ENCODE peak calls at places on chromosome 3, in eight cellular contexts. A, S, W, F, X, L, Y and O are unnamed samples.

GRCh38 chr3:184636774-184637316 is 75.0 kb downstream of the MAGEF1 start:
- DNase-seq in Y (no peak), A (peak; percentile 9), W (peak; percentile 65), F (no peak), X (peak; percentile 46), L (no peak), S (peak; percentile 58), O (no peak)

GRCh38 chr3:94137377-94137776 is 74.5 kb downstream of the NSUN3 start:
- DNase-seq in F (no peak), Y (no peak), L (no peak), W (peak; percentile 20), A (no peak), S (peak; percentile 1), X (no peak), O (no peak)

GRCh38 chr3:156633335-156633734 is 41.1 kb upstream of the TIPARP start:
- DNase-seq in A (no peak), Y (no peak), S (peak; percentile 41), F (no peak), X (peak; percentile 91), W (peak; percentile 75), L (no peak), O (no peak)

GRCh38 chr3:52120576-52121458 is 33.4 kb downstream of the POC1A start:
- DNase-seq in L (no peak), W (no peak), Y (no peak), X (peak; percentile 49), S (no peak), A (peak; percentile 35), F (peak; percentile 42), O (no peak)

GRCh38 chr3:174949523-174949922 is 90.4 kb downstream of the NAALADL2 start:
- DNase-seq in Y (no peak), W (peak; percentile 99), X (peak; percentile 96), S (peak; percentile 99), F (no peak), A (no peak), L (no peak), O (no peak)

GRCh38 chr3:4986175-4986610 is 7.0 kb downstream of the BHLHE40 start:
- DNase-seq in A (no peak), X (no peak), Y (no peak), F (no peak), L (no peak), S (no peak), W (no peak), O (no peak)

GRCh38 chr3:45123030-45123429 is 23.1 kb downstream of the CDCP1 start:
- DNase-seq in W (peak; percentile 92), F (no peak), S (peak; percentile 97), Y (no peak), A (no peak), X (peak; percentile 95), L (no peak), O (no peak)

GRCh38 chr3:52784021-52784621 is 6.7 kb downstream of the ITIH1 start:
- DNase-seq in S (no peak), A (peak; percentile 38), F (no peak), X (no peak), L (no peak), Y (peak; percentile 1), W (no peak), O (no peak)

GRCh38 chr3:158105124-158105709 is 1.0 kb downstream of the SHOX2 start:
- DNase-seq in A (no peak), W (no peak), F (peak; percentile 32), L (no peak), S (no peak), Y (peak; percentile 31), X (peak; percentile 85), O (peak; percentile 12)

GRCh38 chr3:197841789-197842188 is 50.7 kb downstream of the LRCH3 start:
- DNase-seq in A (no peak), F (no peak), L (no peak), Y (no peak), W (no peak), X (no peak), S (no peak), O (no peak)

GRCh38 chr3:98171066-98171465 is 4.6 kb downstream of the OR5H15 start:
- DNase-seq in W (no peak), A (no peak), F (no peak), S (no peak), Y (no peak), X (no peak), L (no peak), O (no peak)

DNA sequence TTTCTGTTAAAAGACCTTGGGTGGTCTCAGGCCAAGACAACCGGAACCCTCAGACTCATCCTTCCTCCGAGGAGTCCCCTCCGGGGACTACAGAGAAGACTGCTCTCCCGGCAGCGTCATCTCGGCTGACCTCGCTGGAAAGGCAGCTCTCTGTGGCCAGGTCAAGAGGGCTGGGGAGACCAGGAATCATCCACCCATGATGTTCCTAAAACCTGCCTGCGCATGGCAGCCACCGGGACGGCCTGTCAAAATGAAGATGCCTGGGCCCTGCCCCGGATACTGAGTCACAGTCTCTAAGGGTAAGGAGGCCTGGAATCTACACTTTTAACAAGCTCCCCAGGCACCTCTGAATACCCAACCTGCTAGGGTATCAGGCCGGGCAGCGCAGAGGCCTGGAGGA is 78.6 kb downstream of the RPN1 start:
- DNase-seq in X (no peak), Y (no peak), F (no peak), S (no peak), W (no peak), L (no peak), A (no peak), O (no peak)
- TF ChIP-seq CTCF in X (no peak), Y (no peak), F (no peak), S (no peak), W (no peak), L (no peak), A (no peak), O (no peak)

DNA sequence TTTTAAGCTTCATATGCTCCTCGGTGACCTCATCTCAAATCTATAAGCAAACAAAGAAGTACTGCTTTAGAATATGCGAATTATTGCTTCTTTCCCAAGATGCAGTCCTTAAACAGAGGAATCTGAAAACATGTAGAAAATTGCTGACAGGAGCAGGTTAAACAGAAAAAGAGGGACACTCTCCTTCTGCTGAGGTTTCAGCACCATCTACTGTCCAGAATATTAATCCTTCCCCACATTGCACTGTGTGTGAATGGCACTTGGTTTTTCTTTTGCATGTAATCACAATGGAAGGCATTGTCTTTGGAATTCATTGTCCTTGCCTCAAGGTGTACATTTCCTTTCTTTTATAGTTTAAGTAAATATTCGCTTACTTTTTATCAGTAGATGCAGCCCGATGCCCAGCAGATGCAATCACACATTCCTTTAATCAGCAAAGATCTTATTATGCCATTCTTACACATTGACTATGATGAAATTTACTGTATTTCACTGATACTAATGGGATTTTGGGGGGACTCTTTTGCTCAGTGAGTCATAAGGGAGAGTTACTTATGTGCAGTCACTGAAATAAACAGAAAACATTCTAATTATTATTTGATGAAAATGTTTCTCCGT is 94.6 kb downstream of the IL5RA start:
- DNase-seq in W (peak; percentile 30), F (peak; percentile 18), A (no peak), Y (no peak), L (peak; percentile 30), S (peak; percentile 31), X (peak; percentile 1), O (peak; percentile 3)
- TF ChIP-seq CTCF in W (peak; percentile 31), F (peak; percentile 58), A (peak; percentile 22), Y (no peak), L (peak; percentile 56), S (peak; percentile 29), X (no peak), O (peak; percentile 77)

GRCh38 chr3:128313181-128313725 is 153.4 kb downstream of the DNAJB8 start:
- DNase-seq in A (no peak), L (no peak), F (no peak), X (no peak), Y (no peak), W (no peak), S (no peak), O (no peak)

GRCh38 chr3:128312271-128312670 is 154.4 kb downstream of the DNAJB8 start:
- DNase-seq in X (no peak), A (no peak), L (no peak), W (no peak), S (no peak), F (no peak), Y (no peak), O (no peak)

GRCh38 chr3:128311441-128311844 is 155.2 kb downstream of the DNAJB8 start:
- DNase-seq in Y (no peak), W (no peak), X (no peak), F (no peak), L (no peak), A (no peak), S (no peak), O (no peak)

GRCh38 chr3:128316456-128316855 is 150.2 kb downstream of the DNAJB8 start:
- DNase-seq in X (peak; percentile 57), A (no peak), S (no peak), L (no peak), F (no peak), W (peak; percentile 45), Y (no peak), O (no peak)

GRCh38 chr3:128313936-128314335 is 152.8 kb downstream of the DNAJB8 start:
- DNase-seq in Y (no peak), W (no peak), A (no peak), S (no peak), F (no peak), L (no peak), X (no peak), O (no peak)
- TF ChIP-seq CTCF in Y (no peak), W (no peak), A (no peak), S (no peak), F (no peak), L (no peak), X (no peak), O (no peak)

DNA sequence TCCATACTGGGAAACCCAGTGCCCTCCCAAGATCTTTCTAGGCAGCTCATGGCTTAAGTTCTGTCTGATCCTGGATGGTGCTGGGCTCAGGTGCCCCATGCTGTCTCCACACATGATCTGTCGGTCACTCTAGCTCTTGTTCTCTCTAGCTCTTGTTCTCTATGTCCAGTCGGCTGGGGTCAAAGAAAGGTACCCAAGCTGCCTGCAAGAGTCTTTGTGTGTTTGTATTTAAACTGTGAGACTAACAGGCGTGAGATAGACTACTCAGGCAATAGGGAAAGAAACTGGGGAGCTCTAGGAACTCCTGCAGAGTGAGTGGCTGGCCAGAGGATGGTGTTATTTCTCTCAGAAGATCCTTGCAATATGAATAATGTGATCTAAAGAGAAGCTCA is 40.2 kb downstream of the GPR156 start:
- DNase-seq in W (peak; percentile 33), X (peak; percentile 4), L (no peak), F (no peak), S (no peak), A (no peak), Y (peak; percentile 43), O (peak; percentile 9)
- TF ChIP-seq CTCF in W (peak; percentile 25), X (no peak), L (no peak), F (no peak), S (no peak), A (no peak), Y (no peak), O (no peak)

DNA sequence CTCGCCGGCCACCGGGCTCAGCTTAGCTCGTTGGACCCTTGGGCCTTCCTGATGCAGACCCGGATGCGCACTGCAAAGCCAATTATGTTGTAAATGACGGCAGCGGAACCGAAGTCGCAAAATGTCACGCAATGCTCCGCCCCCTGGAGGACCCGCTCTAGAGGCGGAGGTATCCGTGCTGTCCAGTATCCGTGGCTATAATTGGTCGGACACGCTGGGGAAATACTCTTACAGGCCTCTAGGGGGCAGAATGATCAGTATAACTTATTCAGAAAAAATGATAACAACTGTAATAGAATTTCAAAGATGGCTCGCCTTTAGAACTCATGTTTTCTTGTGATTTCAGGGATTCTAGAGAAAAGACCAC is at the start of gene PRR23B:
- DNase-seq in L (no peak), W (no peak), F (no peak), S (no peak), A (no peak), X (no peak), Y (no peak), O (no peak)
- TF ChIP-seq CTCF in L (peak; percentile 15), W (peak; percentile 22), F (no peak), S (no peak), A (no peak), X (no peak), Y (peak; percentile 44), O (peak; percentile 34)